ENCODE peak calls at places on chromosomes 3 and 15, in four cellular contexts. A is brain microvascular endothelial cell; V is stimulated activated effector memory CD8-positive, alpha-beta T cell treated with anti-CD3 and anti-CD28 coated beads, Interleukin-12 subunit alpha, Interleukin-12 subunit beta, amount 100 ng/mL, for 72 hours; B is EL. L is an unnamed sample.

GRCh38 chr3:7504886-7505775 is 644.2 kb downstream of the GRM7 start:
- DNase-seq in A (peak; percentile 68), V (no peak), B (no peak), L (no peak)

GRCh38 chr3:156705761-156706631 is 31.6 kb downstream of the TIPARP start:
- DNase-seq in V (no peak), A (no peak), B (no peak), L (no peak)

GRCh38 chr15:43370975-43371974 is at the start of the genes TUBGCP4 and ZSCAN29:
- DNase-seq in V (peak; percentile 84), A (peak; percentile 40), B (peak; percentile 83), L (no peak)

GRCh38 chr3:194871864-194872668 is 186.4 kb downstream of the FAM43A start:
- DNase-seq in V (no peak), B (peak; percentile 61), A (peak; percentile 33), L (peak; percentile 36)

GRCh38 chr15:78726870-78727551 is 84.3 kb downstream of the ADAMTS7 start:
- DNase-seq in V (no peak), A (peak; percentile 16), B (peak; percentile 16), L (no peak)

GRCh38 chr3:18295171-18295920 is 129.8 kb downstream of the SATB1 start:
- DNase-seq in A (peak; percentile 76), V (peak; percentile 8), B (peak; percentile 77), L (peak; percentile 36)

GRCh38 chr3:16391936-16392536 is 121.5 kb downstream of the RFTN1 start:
- DNase-seq in B (no peak), V (no peak), A (no peak), L (no peak)

GRCh38 chr3:98188553-98188952 is 22.1 kb downstream of the OR5H15 start:
- DNase-seq in V (no peak), A (no peak), B (peak; percentile 9), L (no peak)